ENCODE peak calls at places on chromosome 17, in six cellular contexts. D is caudate nucleus, B is DMS 273 treated with DMSO at 0.1 percent for 48 hours, O is NCI-H1105, A is pulmonary artery endothelial cell, V is retina. M is an unnamed sample.

GRCh38 chr17:49545007-49545660 is 30.5 kb upstream of the NXPH3 start:
- DNase-seq in D (no peak), B (no peak), O (no peak), A (no peak), V (no peak), M (no peak)

GRCh38 chr17:39706383-39706782 is 6.5 kb downstream of the ERBB2 start:
- DNase-seq in D (no peak), B (no peak), O (no peak), A (no peak), V (no peak), M (no peak)

GRCh38 chr17:8345951-8346665 is 6.5 kb downstream of the ODF4 start:
- DNase-seq in D (no peak), B (no peak), O (no peak), A (no peak), V (no peak), M (no peak)

GRCh38 chr17:1736348-1737281 is 6.1 kb upstream of the SERPINF2 start:
- DNase-seq in D (peak), B (no peak), O (no peak), A (no peak), V (peak), M (no peak)

GRCh38 chr17:3986270-3986938 is 22.2 kb upstream of the ATP2A3 start:
- DNase-seq in D (no peak), B (no peak), O (no peak), A (no peak), V (no peak), M (peak)

GRCh38 chr17:61836266-61837174 is 26.8 kb downstream of the BRIP1 start:
- DNase-seq in D (no peak), B (no peak), O (no peak), A (no peak), V (no peak), M (no peak)

GRCh38 chr17:50180066-50180465 is 14.3 kb downstream of the SGCA start:
- DNase-seq in D (no peak), B (no peak), O (no peak), A (no peak), V (no peak), M (peak)

GRCh38 chr17:35745749-35746320 is 7.2 kb downstream of the GAS2L2 start:
- DNase-seq in D (no peak), B (no peak), O (no peak), A (no peak), V (no peak), M (no peak)

GRCh38 chr17:40646791-40647548 is 648 bp downstream of the SMARCE1 start:
- DNase-seq in D (no peak), B (no peak), O (peak), A (no peak), V (peak), M (no peak)

GRCh38 chr17:81239714-81240555 is 817 bp downstream of the NDUFAF8 start:
- DNase-seq in D (no peak), B (no peak), O (no peak), A (no peak), V (no peak), M (no peak)

GRCh38 chr17:79654960-79655382 is 44.1 kb upstream of the RBFOX3 start:
- DNase-seq in D (no peak), B (no peak), O (no peak), A (no peak), V (no peak), M (no peak)

GRCh38 chr17:44005865-44006580 is 1.6 kb downstream of the NAGS start:
- DNase-seq in D (no peak), B (no peak), O (peak), A (no peak), V (peak), M (no peak)

GRCh38 chr17:38451030-38451839 is 23.0 kb downstream of the ARHGAP23 start:
- DNase-seq in D (no peak), B (no peak), O (no peak), A (peak), V (no peak), M (no peak)

GRCh38 chr17:80605326-80606066 is 60.9 kb downstream of the RPTOR start:
- DNase-seq in D (no peak), B (no peak), O (no peak), A (no peak), V (no peak), M (no peak)